ENCODE peak calls at places on chromosome 22, in four cellular contexts. One of them, this sample, is unnamed.

GRCh38 chr22:46052801-46053562 is 76.0 kb upstream of the WNT7B start:
- DNase-seq in neuronal stem cell: no peak
- DNase-seq in mesenchymal stem cell: no peak
- DNase-seq in H1: no peak
- DNase-seq in this sample: no peak

GRCh38 chr22:46149493-46149997 is 781 bp upstream of the PPARA start:
- DNase-seq in mesenchymal stem cell: peak; percentile 37
- DNase-seq in H1: no peak
- DNase-seq in neuronal stem cell: peak; percentile 48
- DNase-seq in this sample: peak; percentile 19

GRCh38 chr22:49569286-49570031 is 258.2 kb downstream of the BRD1 start:
- DNase-seq in neuronal stem cell: no peak
- DNase-seq in mesenchymal stem cell: no peak
- DNase-seq in H1: no peak
- DNase-seq in this sample: no peak

GRCh38 chr22:49244466-49245420 is 582.9 kb downstream of the BRD1 start:
- DNase-seq in neuronal stem cell: no peak
- DNase-seq in H1: no peak
- DNase-seq in mesenchymal stem cell: no peak
- DNase-seq in this sample: no peak

GRCh38 chr22:30829901-30830550 is 135.4 kb downstream of the OSBP2 start:
- DNase-seq in neuronal stem cell: no peak
- DNase-seq in mesenchymal stem cell: no peak
- DNase-seq in H1: no peak
- DNase-seq in this sample: peak; percentile 12

GRCh38 chr22:40425082-40425481 is 54.7 kb downstream of the SGSM3 start:
- DNase-seq in mesenchymal stem cell: no peak
- DNase-seq in H1: no peak
- DNase-seq in neuronal stem cell: no peak
- DNase-seq in this sample: no peak

GRCh38 chr22:35581023-35581413 is 36.1 kb downstream of the MB start:
- DNase-seq in mesenchymal stem cell: no peak
- DNase-seq in neuronal stem cell: no peak
- DNase-seq in H1: no peak
- DNase-seq in this sample: no peak

GRCh38 chr22:48099671-48100070 is 1337.2 kb downstream of the TBC1D22A start:
- DNase-seq in mesenchymal stem cell: no peak
- DNase-seq in H1: no peak
- DNase-seq in neuronal stem cell: no peak
- DNase-seq in this sample: no peak

GRCh38 chr22:24429411-24430365 is 2.3 kb downstream of the ADORA2A start:
- DNase-seq in mesenchymal stem cell: no peak
- DNase-seq in H1: no peak
- DNase-seq in neuronal stem cell: no peak
- DNase-seq in this sample: no peak

GRCh38 chr22:48579035-48579914 is 1248.4 kb downstream of the BRD1 start:
- DNase-seq in neuronal stem cell: peak; percentile 57
- DNase-seq in H1: no peak
- DNase-seq in mesenchymal stem cell: no peak
- DNase-seq in this sample: no peak

GRCh38 chr22:45867118-45867905 is 109.7 kb downstream of the WNT7B start:
- DNase-seq in H1: no peak
- DNase-seq in mesenchymal stem cell: peak; percentile 41
- DNase-seq in neuronal stem cell: no peak
- DNase-seq in this sample: no peak

GRCh38 chr22:17862646-17863181 is 88.4 kb upstream of the BID start:
- DNase-seq in neuronal stem cell: no peak
- DNase-seq in mesenchymal stem cell: no peak
- DNase-seq in H1: no peak
- DNase-seq in this sample: no peak

GRCh38 chr22:25839755-25840154 is 97.8 kb downstream of the MYO18B start:
- DNase-seq in neuronal stem cell: no peak
- DNase-seq in H1: no peak
- DNase-seq in mesenchymal stem cell: no peak
- DNase-seq in this sample: no peak

DNA sequence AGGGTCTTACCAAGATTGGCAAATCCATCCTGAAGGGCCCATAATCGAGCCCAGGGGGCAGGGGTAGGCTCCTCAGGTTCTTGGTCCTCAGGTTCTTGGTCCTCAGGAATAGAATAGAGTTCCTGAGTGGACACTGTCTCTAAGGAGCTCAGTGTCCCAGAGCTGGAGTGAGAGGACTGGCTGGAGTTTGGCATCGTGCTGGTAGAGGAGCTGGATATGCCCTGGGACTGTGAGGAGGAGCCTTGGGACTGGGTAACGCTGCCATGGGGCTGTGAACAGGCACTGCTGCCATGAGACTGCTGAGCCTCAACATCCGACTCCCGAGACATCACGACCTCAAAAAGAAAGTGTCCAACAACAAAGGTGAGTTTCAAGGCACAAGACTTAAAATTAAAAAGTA is 7.2 kb downstream of the CHEK2 start:
- DNase-seq in H1: no peak
- DNase-seq in neuronal stem cell: no peak
- DNase-seq in mesenchymal stem cell: no peak
- DNase-seq in this sample: no peak
- H2BK12ac ChIP-seq in H1: peak overlapping the region; percentile 56
- H2BK12ac ChIP-seq in neuronal stem cell: no peak overlapping the region
- H2BK12ac ChIP-seq in mesenchymal stem cell: no peak overlapping the region
- H2BK12ac ChIP-seq in this sample: no peak overlapping the region

GRCh38 chr22:32804823-32805585 is 3.5 kb downstream of the TIMP3 start:
- DNase-seq in H1: no peak
- DNase-seq in mesenchymal stem cell: no peak
- DNase-seq in neuronal stem cell: no peak
- DNase-seq in this sample: no peak
- H3K4me3 ChIP-seq in H1: no peak overlapping the region
- H3K4me3 ChIP-seq in mesenchymal stem cell: no peak overlapping the region
- H3K4me3 ChIP-seq in neuronal stem cell: no peak overlapping the region
- H3K4me3 ChIP-seq in this sample: no peak overlapping the region

GRCh38 chr22:37525746-37526350 is 6.6 kb upstream of the CARD10 start:
- DNase-seq in H1: no peak
- DNase-seq in neuronal stem cell: no peak
- DNase-seq in mesenchymal stem cell: no peak
- DNase-seq in this sample: no peak
- H3K9ac ChIP-seq in H1: no peak overlapping the region
- H3K9ac ChIP-seq in neuronal stem cell: no peak overlapping the region
- H3K9ac ChIP-seq in mesenchymal stem cell: peak overlapping the region; percentile 50
- H3K9ac ChIP-seq in this sample: no peak overlapping the region

GRCh38 chr22:39012525-39013516 is 1.2 kb upstream of the APOBEC3C start:
- DNase-seq in neuronal stem cell: no peak
- DNase-seq in mesenchymal stem cell: no peak
- DNase-seq in H1: no peak
- DNase-seq in this sample: no peak

GRCh38 chr22:39013923-39014722 is at the start of gene APOBEC3C:
- DNase-seq in mesenchymal stem cell: peak; percentile 95
- DNase-seq in neuronal stem cell: peak; percentile 41
- DNase-seq in H1: no peak
- DNase-seq in this sample: peak; percentile 52

GRCh38 chr22:39021552-39022250 is 774 bp downstream of the APOBEC3D start:
- DNase-seq in neuronal stem cell: no peak
- DNase-seq in mesenchymal stem cell: peak; percentile 21
- DNase-seq in H1: no peak
- DNase-seq in this sample: no peak

GRCh38 chr22:39017596-39018365 is 3.1 kb upstream of the APOBEC3D start:
- DNase-seq in H1: no peak
- DNase-seq in neuronal stem cell: no peak
- DNase-seq in mesenchymal stem cell: no peak
- DNase-seq in this sample: no peak

DNA sequence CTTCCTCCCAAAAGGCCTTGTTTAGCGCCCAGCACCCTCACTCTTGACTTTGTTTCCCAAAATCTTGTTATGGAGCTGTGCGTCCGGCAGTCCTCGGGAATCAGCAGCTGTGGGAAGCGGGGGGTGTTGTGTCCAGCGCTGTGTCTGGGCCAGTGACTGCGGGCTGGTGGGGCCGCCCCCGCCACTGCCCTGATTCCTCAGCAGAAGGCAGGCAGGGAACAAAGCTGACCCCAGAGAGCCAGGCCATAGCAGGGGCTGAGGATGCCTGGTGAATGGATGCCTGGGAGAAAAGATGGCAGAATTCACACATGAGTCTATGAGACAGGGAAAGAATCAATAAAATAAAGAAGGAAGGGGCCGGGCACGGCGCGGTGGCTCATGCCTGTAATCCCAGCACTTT is 2.5 kb downstream of the APOBEC3C start:
- DNase-seq in neuronal stem cell: no peak
- DNase-seq in H1: no peak
- DNase-seq in mesenchymal stem cell: no peak
- DNase-seq in this sample: no peak
- H2BK12ac ChIP-seq in neuronal stem cell: no peak overlapping the region
- H2BK12ac ChIP-seq in H1: peak overlapping the region; percentile 29
- H2BK12ac ChIP-seq in mesenchymal stem cell: peak overlapping the region; percentile 6
- H2BK12ac ChIP-seq in this sample: no peak overlapping the region

DNA sequence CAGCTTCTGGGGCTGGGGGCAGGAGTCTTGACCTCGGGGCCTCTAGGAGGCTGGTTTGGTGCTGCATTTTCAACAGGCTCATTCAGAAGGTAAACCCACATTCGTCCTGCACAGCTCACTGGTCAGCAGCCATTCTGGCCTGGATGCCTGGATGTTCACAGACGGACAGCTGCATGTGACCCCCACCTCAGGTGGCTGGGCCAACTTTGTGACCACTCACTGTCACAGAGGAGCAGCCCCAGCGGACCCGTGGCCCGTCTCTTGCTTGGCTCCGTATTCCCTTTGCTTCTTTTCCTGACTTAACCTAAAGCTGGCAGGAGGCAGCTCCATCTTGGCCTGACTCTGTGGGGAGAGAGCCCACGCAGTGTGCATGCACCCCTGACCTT is 8.2 kb downstream of the DGCR8 start:
- DNase-seq in H1: no peak
- DNase-seq in mesenchymal stem cell: no peak
- DNase-seq in neuronal stem cell: no peak
- DNase-seq in this sample: no peak
- H3K4me3 ChIP-seq in H1: no peak overlapping the region
- H3K4me3 ChIP-seq in mesenchymal stem cell: no peak overlapping the region
- H3K4me3 ChIP-seq in neuronal stem cell: no peak overlapping the region
- H3K4me3 ChIP-seq in this sample: no peak overlapping the region

GRCh38 chr22:37187552-37187890 is 526 bp downstream of the C1QTNF6 start:
- DNase-seq in neuronal stem cell: no peak
- DNase-seq in H1: no peak
- DNase-seq in mesenchymal stem cell: peak; percentile 78
- DNase-seq in this sample: no peak

GRCh38 chr22:37186997-37187522 is 987 bp downstream of the C1QTNF6 start:
- DNase-seq in H1: no peak
- DNase-seq in mesenchymal stem cell: peak; percentile 67
- DNase-seq in neuronal stem cell: no peak
- DNase-seq in this sample: peak; percentile 42

GRCh38 chr22:37189011-37189466 is 992 bp upstream of the C1QTNF6 start:
- DNase-seq in H1: no peak
- DNase-seq in mesenchymal stem cell: peak; percentile 51
- DNase-seq in neuronal stem cell: no peak
- DNase-seq in this sample: peak; percentile 93

GRCh38 chr22:37186228-37186996 is 1.6 kb downstream of the C1QTNF6 start:
- DNase-seq in mesenchymal stem cell: peak; percentile 88
- DNase-seq in H1: no peak
- DNase-seq in neuronal stem cell: no peak
- DNase-seq in this sample: peak; percentile 89

GRCh38 chr22:37187891-37188761 is at the start of gene C1QTNF6:
- DNase-seq in neuronal stem cell: peak; percentile 64
- DNase-seq in mesenchymal stem cell: peak; percentile 75
- DNase-seq in H1: no peak
- DNase-seq in this sample: peak; percentile 87
- H3K9ac ChIP-seq in neuronal stem cell: peak within 1 kb of the TSS; percentile 46
- H3K9ac ChIP-seq in mesenchymal stem cell: peak within 1 kb of the TSS; percentile 89
- H3K9ac ChIP-seq in H1: no peak within 1 kb of the TSS
- H3K9ac ChIP-seq in this sample: peak within 1 kb of the TSS; percentile 10

GRCh38 chr22:23157560-23158515 is 12.6 kb downstream of the RAB36 start:
- DNase-seq in mesenchymal stem cell: no peak
- DNase-seq in H1: no peak
- DNase-seq in neuronal stem cell: no peak
- DNase-seq in this sample: no peak
- H2BK12ac ChIP-seq in mesenchymal stem cell: no peak overlapping the region
- H2BK12ac ChIP-seq in H1: peak overlapping the region; percentile 50
- H2BK12ac ChIP-seq in neuronal stem cell: peak overlapping the region; percentile 95
- H2BK12ac ChIP-seq in this sample: peak overlapping the region; percentile 8

DNA sequence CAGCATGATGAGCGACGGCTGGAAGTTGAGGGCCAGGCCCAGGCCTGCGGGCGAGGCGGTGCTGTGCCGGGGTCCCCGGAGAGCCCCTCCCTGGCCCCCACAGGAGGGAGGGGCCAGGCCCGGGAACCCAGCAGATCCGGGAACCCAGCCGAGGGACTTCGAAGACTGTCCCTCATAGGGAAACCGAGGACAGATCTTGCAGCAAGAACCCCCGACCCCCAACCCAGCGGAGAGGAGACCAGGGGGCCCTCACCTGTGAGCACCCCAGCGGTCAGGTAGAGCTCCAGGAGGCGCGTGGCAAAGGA is 2.4 kb downstream of the SLC16A8 start:
- DNase-seq in neuronal stem cell: no peak
- DNase-seq in mesenchymal stem cell: no peak
- DNase-seq in H1: no peak
- DNase-seq in this sample: no peak
- H3K4me3 ChIP-seq in neuronal stem cell: peak overlapping the region; percentile 72
- H3K4me3 ChIP-seq in mesenchymal stem cell: peak overlapping the region; percentile 48
- H3K4me3 ChIP-seq in H1: peak overlapping the region; percentile 34
- H3K4me3 ChIP-seq in this sample: no peak overlapping the region